ENCODE peak calls at places on chromosomes 6 and 20, in five cellular contexts. F is fibroblast of mammary gland, R is heart left ventricle, B is HL-60, O is H9. S is an unnamed sample.

GRCh38 chr6:87203448-87204023 is 48.2 kb downstream of the ZNF292 start:
- DNase-seq in R (no peak), F (no peak), O (no peak), B (no peak), S (no peak)

GRCh38 chr6:131038612-131039344 is 24.3 kb downstream of the EPB41L2 start:
- DNase-seq in R (no peak), F (peak), B (no peak), O (no peak), S (peak)

GRCh38 chr6:48378874-48379407 is 267.9 kb upstream of the PTCHD4 start:
- DNase-seq in O (no peak), R (no peak), F (no peak), B (no peak), S (no peak)

GRCh38 chr6:32885698-32886286 is 31.8 kb downstream of the PSMB9 start:
- DNase-seq in R (no peak), O (no peak), B (no peak), F (peak), S (peak)

GRCh38 chr6:169828176-169828575 is 76.8 kb downstream of the ERMARD start:
- DNase-seq in O (peak), B (no peak), R (no peak), F (no peak), S (no peak)

GRCh38 chr6:132790450-132790849 is 8.0 kb downstream of the SLC18B1 start:
- DNase-seq in F (no peak), O (no peak), B (no peak), R (no peak), S (no peak)

GRCh38 chr6:89079611-89080213 is 839 bp upstream of the PNRC1 start:
- DNase-seq in F (peak), R (peak), B (no peak), O (no peak), S (peak)

GRCh38 chr20:14189794-14190402 is 147.5 kb downstream of the FLRT3 start:
- DNase-seq in O (no peak), B (no peak), F (peak), R (no peak), S (peak)

GRCh38 chr6:119459207-119459974 is 109.8 kb upstream of the MAN1A1 start:
- DNase-seq in O (no peak), F (no peak), R (no peak), B (no peak), S (no peak)

GRCh38 chr6:134247271-134247833 is 70.6 kb downstream of the SGK1 start:
- DNase-seq in R (no peak), F (no peak), O (no peak), B (no peak), S (no peak)

GRCh38 chr20:4289875-4290274 is 274.5 kb upstream of the RNF24 start:
- DNase-seq in F (no peak), O (no peak), B (no peak), R (no peak), S (no peak)

GRCh38 chr6:116210750-116211425 is 43.0 kb downstream of the TSPYL4 start:
- DNase-seq in B (no peak), F (peak), R (peak), O (no peak), S (peak)

GRCh38 chr6:90146914-90147668 is 149.6 kb downstream of the BACH2 start:
- DNase-seq in O (no peak), R (no peak), F (no peak), B (peak), S (no peak)

GRCh38 chr6:363909-364308 is 27.6 kb upstream of the IRF4 start:
- DNase-seq in B (no peak), R (no peak), F (no peak), O (no peak), S (no peak)

GRCh38 chr6:12637960-12638641 is 78.5 kb upstream of the PHACTR1 start:
- DNase-seq in O (peak), B (peak), R (peak), F (peak), S (peak)

GRCh38 chr6:11974089-11974488 is 38.0 kb upstream of the HIVEP1 start:
- DNase-seq in F (peak), R (no peak), B (no peak), O (no peak), S (peak)

GRCh38 chr6:24664049-24664987 is 2.4 kb downstream of the TDP2 start:
- DNase-seq in O (no peak), R (no peak), F (no peak), B (no peak), S (no peak)

GRCh38 chr6:36701401-36701991 is 3.9 kb downstream of the RAB44 start:
- DNase-seq in F (no peak), B (no peak), O (peak), R (no peak), S (no peak)
- TF ChIP-seq CTCF in F (no peak), B (no peak), O (peak), R (no peak), S (peak)

GRCh38 chr6:157641837-157642236 is 181.2 kb upstream of the SNX9 start:
- DNase-seq in R (no peak), O (no peak), F (no peak), B (no peak), S (no peak)

GRCh38 chr6:157646012-157646411 is 177.0 kb upstream of the SNX9 start:
- DNase-seq in O (no peak), F (no peak), R (no peak), B (no peak), S (no peak)

GRCh38 chr6:157645201-157645795 is 177.7 kb upstream of the SNX9 start:
- DNase-seq in F (no peak), R (no peak), B (no peak), O (no peak), S (no peak)

GRCh38 chr6:157642736-157643135 is 180.3 kb upstream of the SNX9 start:
- DNase-seq in O (no peak), R (no peak), B (no peak), F (no peak), S (no peak)

GRCh38 chr6:157644043-157644810 is 178.8 kb upstream of the SNX9 start:
- DNase-seq in O (no peak), F (no peak), R (no peak), B (no peak), S (peak)
- TF ChIP-seq CTCF in O (peak), F (peak), R (no peak), B (no peak), S (peak)

GRCh38 chr6:25883991-25884390 is 9.9 kb upstream of the SLC17A3 start:
- DNase-seq in O (no peak), R (no peak), B (no peak), F (peak), S (peak)

GRCh38 chr6:25880601-25881000 is 6.6 kb upstream of the SLC17A3 start:
- DNase-seq in O (no peak), F (no peak), B (no peak), R (no peak), S (no peak)

GRCh38 chr6:25883536-25883935 is 9.5 kb upstream of the SLC17A3 start:
- DNase-seq in R (no peak), B (no peak), O (no peak), F (peak), S (no peak)

GRCh38 chr6:25878721-25879322 is 4.8 kb upstream of the SLC17A3 start:
- DNase-seq in R (no peak), F (no peak), O (no peak), B (no peak), S (no peak)

DNA sequence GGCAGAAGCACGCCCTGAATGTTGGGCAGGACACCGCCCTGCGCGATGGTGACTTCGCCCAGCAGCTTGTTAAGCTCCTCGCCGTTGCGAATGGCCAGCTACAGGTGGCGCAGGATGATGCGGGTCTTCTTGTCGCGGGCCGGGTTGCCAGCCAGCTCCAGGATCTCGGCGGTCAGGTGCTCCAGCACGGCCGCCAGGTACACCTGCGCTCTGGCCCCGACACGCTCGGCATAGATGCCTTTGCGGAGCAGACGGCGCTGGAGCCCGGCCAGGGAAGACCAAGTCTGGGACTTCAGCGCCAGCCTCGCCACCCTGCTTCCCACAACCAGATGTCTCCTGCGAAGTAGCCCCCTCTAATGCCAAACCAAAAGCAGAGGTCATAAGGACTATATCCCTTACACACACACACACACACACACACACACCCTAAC is 8.0 kb upstream of the SLC17A3 start:
- DNase-seq in R (peak), O (peak), B (no peak), F (no peak), S (no peak)
- TF ChIP-seq CTCF in R (no peak), O (no peak), B (no peak), F (no peak), S (no peak)

DNA sequence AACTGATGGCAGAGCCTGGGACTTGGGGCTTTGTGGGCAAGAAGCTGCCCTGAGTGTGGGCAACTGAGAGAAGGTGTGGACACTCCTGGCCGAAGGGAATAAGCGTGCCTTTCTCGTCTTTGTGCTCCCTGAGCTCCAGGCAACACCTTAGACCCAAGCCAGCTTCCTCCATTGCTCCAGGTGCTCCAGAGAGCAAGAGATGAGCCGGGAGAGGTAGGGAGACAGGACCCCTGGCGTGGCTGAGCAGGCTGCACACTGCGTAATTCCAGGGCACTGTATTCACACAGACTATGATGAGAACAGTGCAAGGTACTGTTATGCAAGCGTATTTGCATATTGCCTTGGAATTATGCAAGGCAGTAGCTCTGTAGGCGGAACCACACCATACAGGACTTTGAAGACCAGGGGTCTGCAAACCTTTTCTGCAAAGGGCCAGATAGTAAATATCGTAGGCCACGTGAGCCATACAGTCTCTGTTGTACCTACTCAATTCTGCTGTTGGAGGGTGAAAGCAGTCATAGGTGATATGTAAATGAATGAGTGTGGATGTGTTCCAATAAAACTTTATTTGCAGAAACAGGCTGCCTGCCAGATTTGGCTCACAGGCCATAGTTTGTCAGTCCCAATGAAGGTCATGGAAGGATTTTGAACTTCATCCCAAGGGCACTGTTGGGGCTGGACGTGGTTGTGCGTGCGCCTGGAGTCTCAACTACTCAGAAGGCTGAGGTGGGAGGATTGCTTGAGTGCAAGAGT is 42.1 kb upstream of the FAM83D start:
- DNase-seq in O (no peak), F (no peak), R (no peak), B (peak), S (no peak)
- TF ChIP-seq CTCF in O (no peak), F (no peak), R (no peak), B (no peak), S (no peak)

GRCh38 chr20:52313335-52313963 is 121.9 kb upstream of the ZFP64 start:
- DNase-seq in B (no peak), F (peak), R (no peak), O (peak), S (peak)
- TF ChIP-seq CTCF in B (no peak), F (peak), R (no peak), O (peak), S (peak)

GRCh38 chr6:39979461-39980328 is 45.4 kb upstream of the MOCS1 start:
- DNase-seq in F (no peak), R (no peak), B (no peak), O (no peak), S (peak)

GRCh38 chr6:39978240-39978639 is 44.0 kb upstream of the MOCS1 start:
- DNase-seq in O (no peak), B (no peak), R (no peak), F (no peak), S (no peak)

GRCh38 chr6:39982720-39983119 is 48.5 kb upstream of the MOCS1 start:
- DNase-seq in R (no peak), F (no peak), O (no peak), B (no peak), S (no peak)

GRCh38 chr6:39983193-39983592 is 48.9 kb upstream of the MOCS1 start:
- DNase-seq in O (no peak), R (no peak), B (no peak), F (no peak), S (no peak)

GRCh38 chr6:39980839-39981580 is 46.7 kb upstream of the MOCS1 start:
- DNase-seq in B (peak), R (peak), F (peak), O (peak), S (peak)
- TF ChIP-seq CTCF in B (peak), R (peak), F (peak), O (peak), S (peak)